ENCODE peak calls at places on chromosomes 13 and 19, in seven cellular contexts. R, D, X, O, P, U and M are unnamed samples.

GRCh38 chr13:45863716-45864590 is 12.4 kb upstream of the SIAH3 start:
- DNase-seq in X (no peak), R (no peak), U (no peak), P (no peak), O (no peak), D (no peak), M (peak)

GRCh38 chr13:38718374-38718773 is 31.5 kb downstream of the FREM2 start:
- DNase-seq in P (no peak), R (no peak), D (no peak), X (no peak), U (no peak), O (no peak), M (no peak)

GRCh38 chr13:37715606-37716015 is 117.0 kb upstream of the POSTN start:
- DNase-seq in O (peak), R (no peak), U (peak), D (peak), P (no peak), X (no peak), M (no peak)

GRCh38 chr13:40087021-40088002 is 431.9 kb downstream of the COG6 start:
- DNase-seq in R (peak), O (no peak), X (no peak), U (no peak), P (peak), D (no peak), M (no peak)

GRCh38 chr13:44498502-44498901 is 77.6 kb downstream of the TSC22D1 start:
- DNase-seq in X (no peak), R (no peak), D (no peak), P (no peak), O (no peak), U (no peak), M (no peak)

GRCh38 chr13:98595134-98595533 is 18.2 kb upstream of the STK24 start:
- DNase-seq in R (no peak), X (no peak), P (no peak), O (no peak), D (no peak), U (no peak), M (no peak)

GRCh38 chr19:27776020-27776419 is 1436.9 kb downstream of the UQCRFS1 start:
- DNase-seq in O (peak), X (no peak), U (peak), D (peak), R (peak), P (no peak), M (peak)

GRCh38 chr13:96934889-96935490 is 59.3 kb downstream of the OXGR1 start:
- DNase-seq in O (no peak), R (no peak), D (no peak), U (no peak), P (no peak), X (no peak), M (no peak)

GRCh38 chr13:77918391-77919261 is at the start of gene EDNRB:
- DNase-seq in D (peak), O (peak), X (peak), U (peak), P (peak), R (peak), M (peak)

GRCh38 chr19:49595006-49595818 is 4.2 kb downstream of the PRR12 start:
- DNase-seq in R (no peak), X (no peak), O (no peak), U (no peak), D (no peak), P (no peak), M (no peak)

GRCh38 chr13:94433055-94433947 is 46.2 kb downstream of the DCT start:
- DNase-seq in R (peak), O (no peak), D (no peak), X (peak), U (peak), P (no peak), M (peak)

GRCh38 chr19:687569-688166 is 7.6 kb downstream of the PRSS57 start:
- DNase-seq in D (no peak), O (no peak), P (no peak), R (no peak), U (peak), X (no peak), M (no peak)

GRCh38 chr19:690203-690602 is 5.0 kb downstream of the PRSS57 start:
- DNase-seq in O (no peak), U (no peak), P (no peak), R (no peak), X (no peak), D (no peak), M (no peak)

GRCh38 chr19:686589-687297 is 8.5 kb downstream of the PRSS57 start:
- DNase-seq in D (no peak), P (no peak), O (no peak), U (no peak), X (no peak), R (no peak), M (no peak)

GRCh38 chr19:688214-688613 is 7.0 kb downstream of the PRSS57 start:
- DNase-seq in R (no peak), D (no peak), O (no peak), X (no peak), U (peak), P (no peak), M (no peak)

GRCh38 chr19:688992-689391 is 6.3 kb downstream of the PRSS57 start:
- DNase-seq in P (no peak), D (no peak), U (no peak), O (no peak), R (no peak), X (no peak), M (no peak)
- H4K8ac ChIP-seq in P (no peak), D (no peak), U (no peak), O (no peak), R (no peak), X (peak), M (no peak)

GRCh38 chr13:113730831-113731191 is 28.2 kb upstream of the TMEM255B start:
- DNase-seq in O (no peak), D (no peak), U (no peak), R (no peak), X (no peak), P (no peak), M (no peak)

GRCh38 chr13:113731192-113732175 is 27.5 kb upstream of the TMEM255B start:
- DNase-seq in R (no peak), X (no peak), P (no peak), O (no peak), D (no peak), U (no peak), M (no peak)

GRCh38 chr13:113732961-113733950 is 25.8 kb upstream of the TMEM255B start:
- DNase-seq in D (no peak), U (no peak), X (no peak), P (no peak), O (no peak), R (no peak), M (no peak)

GRCh38 chr13:113734099-113734825 is 24.8 kb upstream of the TMEM255B start:
- DNase-seq in X (no peak), D (no peak), P (no peak), R (no peak), O (no peak), U (no peak), M (no peak)

GRCh38 chr13:113732176-113732960 is 26.7 kb upstream of the TMEM255B start:
- DNase-seq in P (no peak), D (no peak), U (no peak), O (no peak), R (no peak), X (no peak), M (no peak)
- H3K18ac ChIP-seq in P (peak), D (no peak), U (no peak), O (no peak), R (no peak), X (no peak), M (no peak)

GRCh38 chr13:99873141-99873540 is 98.4 kb downstream of the ZIC5 start:
- DNase-seq in U (no peak), R (no peak), P (no peak), O (no peak), X (no peak), D (no peak), M (no peak)
- H3K4ac ChIP-seq in U (no peak), R (no peak), P (no peak), O (no peak), X (no peak), D (no peak), M (no peak)

DNA sequence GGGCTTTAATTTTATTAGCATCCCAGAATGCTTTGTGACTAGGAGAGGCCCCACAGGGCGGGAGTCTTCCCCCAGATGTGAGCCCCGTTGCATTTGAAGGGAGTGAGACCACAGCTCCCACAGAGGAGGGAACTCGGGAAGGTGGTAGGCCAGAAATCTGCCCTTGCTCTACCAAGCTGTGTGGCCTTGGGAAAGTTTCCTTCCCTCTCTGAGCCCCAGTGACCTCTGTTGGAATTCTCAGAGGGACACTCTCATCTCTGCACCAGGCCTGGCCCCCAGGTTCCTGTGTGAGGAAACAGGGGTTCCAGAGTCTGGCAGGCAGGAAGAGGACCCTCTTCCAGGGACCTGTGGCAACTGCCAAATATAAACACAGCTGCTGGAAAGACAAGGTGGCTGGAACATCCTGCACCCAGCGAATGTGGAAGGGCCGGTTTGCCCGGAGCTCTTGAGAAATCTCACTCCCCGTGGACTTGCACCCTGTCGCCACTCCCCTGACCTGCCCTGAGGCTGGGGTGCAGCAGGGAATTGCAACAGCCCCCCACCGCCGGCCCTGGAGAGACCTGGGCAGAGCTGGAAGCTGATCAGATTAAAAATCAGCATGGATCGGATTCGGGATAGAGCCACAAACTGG is 52.7 kb downstream of the GADD45B start:
- DNase-seq in P (no peak), O (no peak), D (peak), X (no peak), U (peak), R (peak), M (no peak)
- H4K8ac ChIP-seq in P (no peak), O (peak), D (peak), X (no peak), U (peak), R (no peak), M (no peak)

GRCh38 chr13:35930665-35931631 is 200.2 kb downstream of the DCLK1 start:
- DNase-seq in D (no peak), X (no peak), U (no peak), P (no peak), O (peak), R (no peak), M (no peak)
- H3K18ac ChIP-seq in D (no peak), X (no peak), U (no peak), P (no peak), O (no peak), R (no peak), M (no peak)

GRCh38 chr13:111167290-111167689 is 52.2 kb downstream of the ARHGEF7 start:
- DNase-seq in O (no peak), D (no peak), X (no peak), U (no peak), P (no peak), R (no peak), M (no peak)
- H3K4ac ChIP-seq in O (no peak), D (no peak), X (no peak), U (no peak), P (no peak), R (no peak), M (no peak)